ENCODE peak calls at places on chromosomes 12 and 14, in six cellular contexts. T, Z, K, S, A and U are unnamed samples.

GRCh38 chr14:70027785-70028428 is 148.7 kb downstream of the SMOC1 start:
- DNase-seq in T (peak), Z (peak), K (peak), S (peak), A (peak), U (peak)

GRCh38 chr12:78916845-78917480 is 52.4 kb downstream of the SYT1 start:
- DNase-seq in T (no peak), Z (no peak), K (no peak), S (no peak), A (peak), U (no peak)

GRCh38 chr12:25583545-25583944 is 30.5 kb upstream of the LMNTD1 start:
- DNase-seq in T (peak), Z (peak), K (no peak), S (no peak), A (peak), U (peak)

GRCh38 chr14:55746533-55746932 is 166.5 kb downstream of the KTN1 start:
- DNase-seq in T (no peak), Z (no peak), K (no peak), S (no peak), A (no peak), U (no peak)

GRCh38 chr14:67571275-67571990 is 28.6 kb downstream of the PIGH start:
- DNase-seq in T (peak), Z (peak), K (peak), S (no peak), A (peak), U (peak)

GRCh38 chr12:133234971-133235370 is 706 bp downstream of the ANHX start:
- DNase-seq in T (no peak), Z (no peak), K (no peak), S (no peak), A (no peak), U (no peak)

GRCh38 chr12:56221233-56221756 is 427 bp downstream of the RNF41 start:
- DNase-seq in T (no peak), Z (no peak), K (no peak), S (no peak), A (peak), U (no peak)

GRCh38 chr12:1795221-1795784 is 25.1 kb upstream of the LRTM2 start:
- DNase-seq in T (no peak), Z (no peak), K (no peak), S (peak), A (no peak), U (no peak)

GRCh38 chr12:121240484-121241202 is 30.7 kb downstream of the P2RX4 start:
- DNase-seq in T (no peak), Z (peak), K (peak), S (peak), A (no peak), U (no peak)

GRCh38 chr12:54206807-54207206 is 18.0 kb upstream of the SMUG1 start:
- DNase-seq in T (no peak), Z (no peak), K (no peak), S (no peak), A (no peak), U (no peak)

GRCh38 chr12:92717202-92717601 is 14.4 kb downstream of the PLEKHG7 start:
- DNase-seq in T (no peak), Z (no peak), K (no peak), S (no peak), A (no peak), U (no peak)

GRCh38 chr12:54571857-54572195 is 16.6 kb downstream of the PPP1R1A start:
- DNase-seq in T (no peak), Z (no peak), K (no peak), S (no peak), A (no peak), U (no peak)

GRCh38 chr12:92363295-92364146 is 217.9 kb upstream of the BTG1 start:
- DNase-seq in T (no peak), Z (peak), K (peak), S (no peak), A (no peak), U (no peak)

GRCh38 chr14:72780771-72781170 is 113.1 kb downstream of the DPF3 start:
- DNase-seq in T (no peak), Z (peak), K (no peak), S (no peak), A (no peak), U (no peak)

GRCh38 chr12:104971276-104971675 is 13.2 kb upstream of the SLC41A2 start:
- DNase-seq in T (no peak), Z (no peak), K (no peak), S (no peak), A (no peak), U (no peak)

GRCh38 chr12:93614917-93615596 is 42.6 kb downstream of the SOCS2 start:
- DNase-seq in T (no peak), Z (no peak), K (no peak), S (no peak), A (no peak), U (no peak)

GRCh38 chr12:24201258-24201970 is 251.9 kb upstream of the SOX5 start:
- DNase-seq in T (no peak), Z (no peak), K (no peak), S (no peak), A (no peak), U (no peak)

GRCh38 chr12:110093631-110094311 is 30.4 kb upstream of the IFT81 start:
- DNase-seq in T (no peak), Z (no peak), K (no peak), S (no peak), A (no peak), U (no peak)

GRCh38 chr12:49791156-49791555 is 37.1 kb downstream of the NCKAP5L start:
- DNase-seq in T (no peak), Z (no peak), K (no peak), S (peak), A (no peak), U (no peak)

DNA sequence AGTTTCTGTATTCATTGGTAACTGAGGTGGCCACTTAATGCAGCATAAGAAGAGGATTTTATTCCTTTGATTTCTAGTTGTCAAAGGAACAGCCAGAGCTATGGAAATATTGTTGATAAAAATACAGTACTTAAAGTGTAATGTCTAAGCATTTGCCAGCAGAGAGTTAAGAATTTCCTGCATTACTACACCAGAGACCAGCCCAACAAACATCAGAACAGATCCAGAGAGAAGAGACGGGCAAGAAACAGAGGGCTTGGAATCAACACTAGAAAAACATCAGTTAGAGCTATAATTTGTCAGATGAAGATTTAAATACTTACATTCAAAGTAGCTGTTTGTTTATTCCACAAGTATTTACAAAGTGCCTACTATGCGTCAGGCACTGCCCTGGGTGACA is 77.9 kb downstream of the ST8SIA1 start:
- DNase-seq in T (no peak), Z (no peak), K (no peak), S (no peak), A (no peak), U (no peak)
- H3K4me3 ChIP-seq in T (no peak), Z (no peak), K (no peak), S (no peak), A (no peak), U (no peak)

GRCh38 chr14:77041837-77042557 is 13.5 kb upstream of the IRF2BPL start:
- DNase-seq in T (no peak), Z (peak), K (peak), S (no peak), A (no peak), U (no peak)

GRCh38 chr14:77044776-77045569 is 16.5 kb upstream of the IRF2BPL start:
- DNase-seq in T (no peak), Z (peak), K (peak), S (no peak), A (peak), U (no peak)

GRCh38 chr14:77043984-77044485 is 15.5 kb upstream of the IRF2BPL start:
- DNase-seq in T (no peak), Z (no peak), K (no peak), S (no peak), A (no peak), U (no peak)

GRCh38 chr14:77045570-77045890 is 17.0 kb upstream of the IRF2BPL start:
- DNase-seq in T (no peak), Z (no peak), K (no peak), S (no peak), A (no peak), U (no peak)

DNA sequence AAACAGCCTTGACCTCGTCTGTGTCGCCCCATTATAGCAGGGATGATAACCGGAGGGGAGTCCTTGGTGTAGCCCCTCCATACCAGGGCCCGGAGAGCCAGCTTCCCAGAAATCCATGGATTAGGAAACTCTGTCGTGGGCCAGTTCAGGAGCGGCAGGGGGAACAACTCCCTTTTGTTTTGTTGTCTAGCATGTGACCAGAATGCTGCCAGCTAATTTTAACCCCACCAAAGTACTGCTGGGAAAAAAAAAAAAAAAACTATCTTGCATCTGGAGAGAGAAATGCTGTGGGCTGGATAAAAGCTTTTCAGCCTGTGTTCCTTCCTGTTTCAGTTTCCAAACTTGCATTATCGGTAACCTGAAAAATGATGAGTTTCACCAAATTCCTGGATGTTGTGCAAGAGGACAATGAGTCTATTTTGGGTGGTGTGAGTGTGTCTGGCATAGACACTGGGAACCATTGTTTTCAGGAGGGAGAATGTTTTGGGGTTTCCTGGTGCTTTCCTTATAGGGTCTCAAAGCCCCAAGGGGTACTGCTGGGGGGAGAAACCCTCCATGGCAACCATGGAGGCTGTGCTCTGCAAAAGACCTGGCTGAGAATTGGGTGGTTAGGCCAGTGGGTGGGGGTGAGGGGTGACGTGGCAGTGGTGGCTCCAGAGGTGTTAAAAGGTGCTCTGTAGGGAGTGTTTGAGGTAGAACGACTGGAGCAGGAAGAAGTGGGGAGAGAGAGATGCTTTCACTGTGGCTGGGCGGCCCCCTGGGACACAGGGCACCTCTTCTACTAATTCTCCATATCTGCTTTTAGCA is 14.9 kb upstream of the IRF2BPL start:
- DNase-seq in T (no peak), Z (no peak), K (no peak), S (no peak), A (peak), U (no peak)
- H3K4me3 ChIP-seq in T (no peak), Z (peak), K (no peak), S (no peak), A (no peak), U (no peak)

GRCh38 chr14:29928342-29928640 is 644 bp upstream of the PRKD1 start:
- DNase-seq in T (no peak), Z (no peak), K (no peak), S (no peak), A (no peak), U (no peak)

GRCh38 chr14:29925736-29926135 is 1.9 kb downstream of the PRKD1 start:
- DNase-seq in T (no peak), Z (no peak), K (no peak), S (no peak), A (no peak), U (no peak)

GRCh38 chr14:29927596-29928341 is at the start of gene PRKD1:
- DNase-seq in T (no peak), Z (peak), K (no peak), S (peak), A (peak), U (no peak)

GRCh38 chr14:29926228-29926627 is 1.4 kb downstream of the PRKD1 start:
- DNase-seq in T (no peak), Z (no peak), K (no peak), S (no peak), A (no peak), U (no peak)

DNA sequence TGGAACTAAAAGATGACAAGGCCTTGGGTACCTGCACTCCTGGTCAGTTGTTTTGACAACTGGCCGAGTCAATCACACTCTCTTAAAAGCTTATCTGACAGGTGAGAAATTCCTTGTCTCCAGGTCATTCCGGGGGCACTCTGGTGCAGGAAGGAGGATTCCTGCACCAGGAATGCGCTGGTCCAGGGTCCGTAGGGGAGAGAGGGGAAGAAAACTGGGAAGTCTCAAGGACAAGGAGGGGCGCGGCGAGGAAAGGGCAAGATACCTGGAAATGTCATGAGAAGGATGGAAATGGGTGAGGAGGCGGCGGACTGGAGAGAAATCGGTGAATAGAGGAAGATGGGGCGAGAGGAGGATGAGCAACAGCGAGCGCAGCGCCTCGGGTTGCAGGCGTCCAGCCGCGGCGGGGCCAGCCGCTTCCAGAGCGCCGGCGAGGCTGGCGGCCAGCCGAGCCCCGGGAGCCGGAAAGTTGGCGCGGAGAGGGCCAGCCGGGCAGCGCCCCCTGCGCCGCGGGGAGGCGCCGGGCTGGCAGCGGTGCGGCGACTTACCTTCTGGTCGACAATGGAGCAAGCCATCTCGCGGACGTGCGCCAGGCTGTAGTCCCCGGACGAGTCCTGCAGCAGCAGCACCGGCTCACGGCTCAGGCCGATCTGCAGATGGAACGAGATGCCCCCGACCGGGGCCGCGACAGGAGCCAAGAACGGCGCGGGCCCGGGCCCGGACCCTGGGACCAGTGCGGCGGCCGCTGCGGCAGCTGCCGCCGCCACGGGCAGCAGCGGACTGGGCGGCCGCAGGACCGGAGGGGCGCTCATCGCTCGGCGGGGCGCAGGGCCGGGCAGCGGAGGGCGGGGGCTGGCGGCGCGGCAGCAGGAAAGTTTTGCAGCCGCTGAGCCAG is 699 bp downstream of the PRKD1 start:
- DNase-seq in T (no peak), Z (peak), K (no peak), S (peak), A (peak), U (no peak)
- H3K4me3 ChIP-seq in T (peak), Z (peak), K (peak), S (peak), A (peak), U (peak)

GRCh38 chr12:82688619-82689018 is 1.9 kb downstream of the TMTC2 start:
- DNase-seq in T (no peak), Z (no peak), K (no peak), S (no peak), A (no peak), U (no peak)
- H3K4me3 ChIP-seq in T (peak), Z (peak), K (no peak), S (peak), A (no peak), U (no peak)

DNA sequence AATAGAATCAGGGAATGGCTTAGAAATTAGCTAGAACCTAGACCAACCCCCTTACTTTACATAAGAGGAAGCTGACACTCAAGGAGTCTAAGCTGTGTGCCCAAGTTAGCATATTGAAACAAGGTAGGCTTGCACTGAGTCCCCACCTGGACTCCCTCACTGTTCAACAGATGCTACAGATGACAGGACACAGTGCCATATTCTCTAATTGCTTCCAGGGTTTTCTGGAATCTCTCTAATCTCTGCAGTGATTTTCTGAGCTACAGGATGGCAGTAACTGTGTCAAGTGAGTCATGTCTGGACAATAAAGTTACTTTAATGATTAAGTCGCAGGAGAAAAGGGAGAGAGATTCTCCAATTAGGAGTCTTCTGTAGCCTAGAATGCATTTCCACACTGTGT is 35.8 kb downstream of the AKAP6 start:
- DNase-seq in T (no peak), Z (no peak), K (no peak), S (no peak), A (no peak), U (no peak)
- H3K4me3 ChIP-seq in T (no peak), Z (no peak), K (no peak), S (no peak), A (no peak), U (no peak)

GRCh38 chr12:14958361-14959125 is 2.9 kb downstream of the ARHGDIB start:
- DNase-seq in T (no peak), Z (no peak), K (no peak), S (no peak), A (no peak), U (no peak)

GRCh38 chr12:14959126-14959440 is 2.3 kb downstream of the ARHGDIB start:
- DNase-seq in T (no peak), Z (no peak), K (no peak), S (no peak), A (no peak), U (no peak)

GRCh38 chr12:14960548-14961465 is 594 bp downstream of the ARHGDIB start:
- DNase-seq in T (no peak), Z (no peak), K (no peak), S (no peak), A (no peak), U (no peak)

GRCh38 chr12:14959463-14959862 is 1.9 kb downstream of the ARHGDIB start:
- DNase-seq in T (no peak), Z (no peak), K (no peak), S (no peak), A (no peak), U (no peak)

DNA sequence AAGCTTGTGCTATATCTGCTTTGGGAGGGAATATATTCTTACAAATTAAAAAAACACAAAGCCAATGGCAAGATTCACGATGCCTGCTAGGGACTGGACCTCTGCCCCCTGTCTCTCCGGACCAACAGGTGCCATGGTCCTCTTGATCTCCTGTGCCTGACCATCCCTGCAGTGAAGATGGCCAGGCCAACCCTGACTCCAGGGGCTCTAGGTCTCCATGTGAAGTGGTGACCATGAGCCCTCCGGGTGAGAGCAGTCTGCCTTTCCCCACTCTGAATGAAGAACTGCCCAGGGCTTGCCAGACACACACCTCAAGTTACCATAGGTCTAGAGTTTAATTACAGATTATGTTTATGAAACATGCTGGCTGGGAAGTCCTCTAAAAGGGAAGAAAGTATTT is 1.5 kb downstream of the ARHGDIB start:
- DNase-seq in T (no peak), Z (no peak), K (no peak), S (no peak), A (no peak), U (no peak)
- H3K4me3 ChIP-seq in T (no peak), Z (peak), K (no peak), S (peak), A (no peak), U (no peak)

GRCh38 chr14:89041245-89041585 is 216.8 kb downstream of the TTC8 start:
- DNase-seq in T (no peak), Z (no peak), K (no peak), S (no peak), A (no peak), U (no peak)
- H3K4me3 ChIP-seq in T (peak), Z (peak), K (no peak), S (peak), A (no peak), U (no peak)

DNA sequence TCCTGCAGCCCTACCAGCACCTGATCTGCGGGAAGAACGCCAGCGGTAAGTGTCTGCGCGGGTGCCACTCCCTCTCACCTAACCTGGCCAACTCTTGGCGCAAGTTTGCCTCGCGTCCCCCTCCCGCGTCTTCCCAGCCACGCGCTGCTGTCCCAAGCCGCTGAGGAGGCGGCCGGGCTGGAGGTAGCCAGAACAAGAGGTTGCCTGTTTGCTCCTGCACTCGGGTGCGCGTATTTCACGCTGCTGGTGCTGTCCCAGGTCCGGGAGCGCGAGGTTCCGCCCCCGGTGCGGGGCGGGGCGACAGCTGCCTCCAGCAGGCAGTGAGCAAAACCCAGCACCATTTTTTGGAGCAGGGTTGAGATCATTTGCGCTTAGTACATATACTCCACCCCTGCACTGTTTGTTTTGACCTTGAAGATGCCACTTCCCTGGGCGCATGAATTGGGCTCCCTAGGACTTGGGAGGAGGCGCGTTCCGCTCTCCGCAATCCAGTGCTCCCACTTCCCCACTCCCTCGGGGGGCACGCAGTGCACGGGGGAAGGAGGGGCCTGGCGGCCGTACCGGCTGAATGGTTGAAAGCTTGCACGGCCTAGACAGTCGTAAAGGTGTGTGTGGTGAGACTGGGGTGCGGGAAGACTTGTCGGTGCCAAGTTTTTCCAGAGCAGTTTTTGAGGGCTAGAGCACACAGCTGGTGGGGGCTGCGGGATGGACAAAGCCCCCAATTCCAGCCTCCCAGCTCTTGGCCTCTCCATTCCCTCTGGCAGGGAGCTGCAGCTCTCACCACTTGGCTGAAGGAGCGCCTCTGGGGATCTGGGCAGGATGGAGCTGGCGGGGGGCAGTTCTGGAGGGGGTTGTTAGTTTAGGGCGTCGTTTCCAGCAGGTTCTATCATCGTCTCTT is 226.9 kb upstream of the CRY1 start:
- DNase-seq in T (no peak), Z (no peak), K (peak), S (peak), A (peak), U (no peak)
- H3K4me3 ChIP-seq in T (peak), Z (peak), K (peak), S (peak), A (peak), U (peak)